ENCODE peak calls at places on chromosomes 6 and 20, in eight cellular contexts. Q, K, B, M, N, G, F and T are unnamed samples.

GRCh38 chr20:1227121-1227582 is 1.3 kb downstream of the RAD21L1 start:
- DNase-seq in B (no peak), M (no peak), N (no peak), Q (no peak), F (no peak), K (no peak), G (no peak), T (no peak)

GRCh38 chr20:20368414-20369352 is 779 bp downstream of the INSM1 start:
- DNase-seq in M (no peak), N (no peak), G (no peak), F (no peak), Q (no peak), K (no peak), B (no peak), T (no peak)

GRCh38 chr20:51379601-51380341 is 162.7 kb downstream of the NFATC2 start:
- DNase-seq in G (no peak), B (peak), M (no peak), Q (no peak), N (no peak), K (no peak), F (no peak), T (no peak)

GRCh38 chr6:13873288-13874190 is 51.2 kb upstream of the RNF182 start:
- DNase-seq in G (peak), F (peak), K (no peak), Q (peak), M (peak), B (peak), N (peak), T (peak)

GRCh38 chr6:7909323-7910276 is 988 bp downstream of the TXNDC5 start:
- DNase-seq in B (peak), N (peak), F (peak), Q (peak), K (no peak), M (peak), G (peak), T (peak)

GRCh38 chr6:501891-502601 is 110.5 kb downstream of the IRF4 start:
- DNase-seq in G (no peak), K (no peak), F (no peak), B (peak), Q (no peak), N (no peak), M (no peak), T (peak)

GRCh38 chr6:13615802-13616140 is 636 bp downstream of the NOL7 start:
- DNase-seq in Q (peak), K (no peak), G (peak), M (peak), B (peak), F (peak), N (peak), T (peak)

GRCh38 chr20:23147964-23148720 is 62.0 kb upstream of the CD93 start:
- DNase-seq in F (peak), Q (peak), N (no peak), M (no peak), G (no peak), K (no peak), B (no peak), T (no peak)

GRCh38 chr20:35739294-35740163 is 2.5 kb downstream of the RBM39 start:
- DNase-seq in Q (peak), M (no peak), B (no peak), F (no peak), N (no peak), G (no peak), K (no peak), T (no peak)

GRCh38 chr6:32081676-32082075 is 27.5 kb downstream of the TNXB start:
- DNase-seq in F (no peak), M (peak), G (no peak), B (no peak), K (no peak), N (no peak), Q (no peak), T (no peak)

GRCh38 chr6:167293088-167293589 is 2.0 kb downstream of the UNC93A start:
- DNase-seq in M (no peak), Q (no peak), N (no peak), F (no peak), B (no peak), K (no peak), G (no peak), T (no peak)

GRCh38 chr6:151225919-151226318 is 13.8 kb upstream of the AKAP12 start:
- DNase-seq in M (no peak), B (no peak), G (no peak), K (no peak), N (no peak), F (no peak), Q (no peak), T (no peak)

GRCh38 chr20:36754656-36755222 is 8.8 kb upstream of the NDRG3 start:
- DNase-seq in K (peak), B (no peak), G (no peak), F (peak), N (peak), Q (peak), M (peak), T (peak)

GRCh38 chr6:11072080-11072479 is 21.6 kb upstream of the SMIM13 start:
- DNase-seq in K (no peak), G (no peak), N (no peak), B (no peak), Q (no peak), F (no peak), M (no peak), T (no peak)

GRCh38 chr6:149445573-149445972 is 39.2 kb downstream of the ZC3H12D start:
- DNase-seq in N (no peak), B (peak), Q (no peak), M (no peak), F (no peak), G (no peak), K (no peak), T (no peak)

GRCh38 chr6:56047931-56048520 is 172.6 kb upstream of the BMP5 start:
- DNase-seq in Q (no peak), N (no peak), F (no peak), K (no peak), G (no peak), M (no peak), B (no peak), T (no peak)

GRCh38 chr6:82208914-82209313 is 38.6 kb downstream of the IBTK start:
- DNase-seq in B (no peak), F (no peak), G (no peak), Q (no peak), M (no peak), N (no peak), K (no peak), T (no peak)

GRCh38 chr6:144568241-144568640 is 283.1 kb downstream of the UTRN start:
- DNase-seq in Q (peak), F (no peak), M (no peak), N (no peak), K (no peak), G (no peak), B (no peak), T (no peak)

GRCh38 chr6:135534773-135535380 is 37.3 kb upstream of the AHI1 start:
- DNase-seq in Q (peak), F (no peak), B (no peak), N (no peak), G (no peak), K (no peak), M (no peak), T (no peak)

GRCh38 chr20:61205769-61206168 is 46.3 kb upstream of the CDH4 start:
- DNase-seq in K (no peak), N (no peak), M (no peak), G (no peak), Q (no peak), B (no peak), F (no peak), T (no peak)

GRCh38 chr20:21074605-21075336 is 31.4 kb downstream of the LINC00237 start:
- DNase-seq in N (no peak), B (no peak), K (no peak), M (no peak), Q (no peak), F (no peak), G (no peak), T (no peak)

GRCh38 chr6:13485923-13486557 is 1.4 kb downstream of the GFOD1 start:
- DNase-seq in K (no peak), M (peak), G (peak), Q (peak), B (peak), F (peak), N (peak), T (peak)

GRCh38 chr6:139407718-139408222 is 33.3 kb upstream of the CITED2 start:
- DNase-seq in K (peak), B (no peak), F (no peak), N (no peak), G (no peak), M (no peak), Q (peak), T (no peak)

GRCh38 chr20:750801-751200 is 17.5 kb downstream of the SLC52A3 start:
- DNase-seq in K (no peak), Q (no peak), B (peak), G (no peak), M (no peak), N (no peak), F (no peak), T (no peak)

GRCh38 chr6:43275782-43276179 is 22.3 kb upstream of the SLC22A7 start:
- DNase-seq in N (no peak), K (no peak), G (no peak), M (no peak), B (no peak), Q (no peak), F (no peak), T (no peak)

GRCh38 chr6:97668716-97669115 is 385.7 kb upstream of the MMS22L start:
- DNase-seq in G (no peak), K (no peak), B (peak), N (no peak), Q (no peak), M (no peak), F (no peak), T (no peak)

GRCh38 chr6:32764050-32764449 is 718 bp upstream of the HLA-DQB2 start:
- DNase-seq in N (no peak), Q (no peak), B (no peak), G (no peak), M (no peak), F (no peak), K (no peak), T (no peak)

GRCh38 chr6:68226460-68226859 is 408.6 kb upstream of the ADGRB3 start:
- DNase-seq in G (no peak), M (no peak), Q (peak), F (no peak), B (no peak), N (no peak), K (no peak), T (no peak)

GRCh38 chr6:68229566-68229965 is 405.5 kb upstream of the ADGRB3 start:
- DNase-seq in G (no peak), N (no peak), M (no peak), Q (no peak), B (no peak), K (no peak), F (no peak), T (no peak)

DNA sequence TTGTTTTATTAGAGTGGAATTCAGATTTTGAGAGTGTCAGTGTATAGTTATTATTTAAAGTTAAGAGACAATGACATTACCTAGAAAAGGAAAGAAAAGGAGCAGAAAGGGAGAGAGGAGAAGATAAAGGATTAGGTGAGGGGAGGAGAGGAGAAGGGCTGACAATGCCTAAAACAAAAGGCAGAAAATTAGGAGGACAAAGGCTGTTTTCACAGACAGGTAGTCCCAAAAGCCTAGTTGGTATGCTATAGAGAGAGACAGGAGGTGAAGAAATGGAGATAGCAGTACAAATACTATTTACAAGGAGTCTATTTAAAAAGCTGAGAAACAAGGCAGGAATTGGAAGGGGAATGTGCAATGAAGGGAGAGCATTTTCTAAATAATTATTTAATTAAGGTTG is 409.4 kb upstream of the ADGRB3 start:
- DNase-seq in K (no peak), F (no peak), G (no peak), N (no peak), Q (no peak), M (no peak), B (no peak), T (no peak)
- H3K27ac ChIP-seq in K (no peak), F (no peak), G (no peak), N (no peak), Q (no peak), M (no peak), B (no peak), T (no peak)

GRCh38 chr6:155090166-155090565 is 95.1 kb downstream of the TIAM2 start:
- DNase-seq in G (no peak), Q (no peak), K (no peak), B (no peak), M (no peak), F (no peak), N (no peak), T (no peak)

GRCh38 chr6:155091756-155092155 is 96.6 kb downstream of the TIAM2 start:
- DNase-seq in M (no peak), Q (no peak), G (no peak), F (no peak), K (no peak), B (no peak), N (no peak), T (no peak)

GRCh38 chr6:155089746-155090145 is 94.6 kb downstream of the TIAM2 start:
- DNase-seq in F (no peak), K (no peak), N (no peak), B (no peak), G (no peak), M (no peak), Q (no peak), T (no peak)

GRCh38 chr6:155088856-155089255 is 93.7 kb downstream of the TIAM2 start:
- DNase-seq in G (no peak), B (no peak), Q (no peak), K (no peak), N (no peak), M (no peak), F (no peak), T (no peak)

DNA sequence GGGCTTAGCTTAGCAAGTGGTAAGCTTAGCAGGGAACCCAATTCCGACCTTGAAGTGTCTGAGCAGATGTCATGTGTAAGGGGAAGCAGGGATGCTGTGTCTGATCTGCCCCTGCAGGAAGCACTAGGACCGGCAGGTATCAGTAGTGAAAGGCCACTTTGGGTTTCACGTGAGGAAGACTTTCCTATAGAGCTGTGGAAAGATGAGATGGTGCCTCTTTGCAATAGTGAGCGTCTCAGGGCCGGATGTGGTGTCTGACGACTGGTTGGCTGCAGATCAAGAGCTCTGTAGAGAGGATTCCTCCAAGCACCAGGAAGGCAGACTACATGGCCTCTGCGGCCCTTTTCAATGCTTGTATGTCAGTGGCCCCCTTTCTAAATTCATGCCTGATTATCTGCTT is 98.3 kb downstream of the TIAM2 start:
- DNase-seq in Q (peak), K (no peak), G (no peak), M (no peak), F (no peak), B (no peak), N (no peak), T (no peak)
- TF ChIP-seq CTCF in Q (no peak), K (no peak), G (no peak), M (no peak), F (no peak), B (no peak), N (no peak), T (no peak)

GRCh38 chr6:112279044-112279916 is 24.9 kb upstream of the LAMA4 start:
- DNase-seq in F (no peak), G (no peak), N (no peak), K (no peak), Q (peak), M (no peak), B (no peak), T (no peak)
- H3K27ac ChIP-seq in F (no peak), G (peak), N (no peak), K (no peak), Q (no peak), M (peak), B (no peak), T (peak)

DNA sequence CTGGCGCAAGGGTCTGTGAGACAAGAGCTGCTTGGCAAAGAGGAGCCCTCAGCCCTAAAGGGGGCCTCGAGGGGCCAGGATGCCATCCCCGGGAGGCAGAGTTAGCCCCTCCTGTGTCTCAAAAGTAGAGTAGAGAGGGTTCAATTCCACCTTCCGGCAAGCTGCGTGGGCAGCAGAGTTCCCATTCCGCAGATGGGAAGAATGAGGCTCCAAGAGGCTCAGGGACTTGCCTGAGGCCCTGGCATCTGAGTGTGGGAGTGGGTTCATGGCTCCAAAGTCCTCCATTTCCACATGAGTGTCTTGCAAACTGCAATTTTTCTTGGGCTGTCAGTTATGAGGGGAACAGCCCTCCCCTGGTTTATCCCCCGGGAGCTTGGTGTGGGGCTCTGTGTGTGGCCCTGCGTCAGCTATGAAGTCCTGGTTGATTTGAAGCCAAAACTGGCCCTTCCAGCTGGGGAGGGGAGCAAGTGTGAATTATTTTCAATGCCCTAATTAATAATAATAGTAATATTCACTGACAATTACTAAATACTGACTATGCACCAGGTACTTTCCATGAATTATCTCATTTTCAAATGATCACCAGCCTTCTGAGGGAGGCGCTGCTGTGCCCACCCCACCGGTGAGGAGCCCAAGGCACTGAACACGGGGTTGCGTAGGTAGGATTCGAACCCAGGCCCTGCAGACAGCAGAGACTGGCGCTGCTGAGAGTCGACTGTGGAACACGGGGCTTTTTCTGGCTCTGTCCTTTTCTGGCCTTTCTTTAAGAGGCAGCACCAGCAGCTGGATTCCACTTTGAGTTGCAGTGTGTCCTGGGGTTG is 153.0 kb upstream of the PTPN1 start:
- DNase-seq in Q (no peak), B (peak), G (no peak), M (no peak), F (no peak), K (no peak), N (no peak), T (no peak)
- TF ChIP-seq CTCF in Q (no peak), B (no peak), G (no peak), M (no peak), F (no peak), K (no peak), N (no peak), T (no peak)